ENCODE peak calls at places on chromosomes 7 and 10, in nine cellular contexts. R, Y, Q, F, K, O, M, X and T are unnamed samples.

GRCh38 chr7:497946-498655 is 21.5 kb downstream of the PDGFA start:
- DNase-seq in R (no peak), Y (no peak), Q (peak; percentile 5), F (no peak), K (peak; percentile 59), O (no peak), M (no peak), X (no peak), T (no peak)

GRCh38 chr10:96267234-96267705 is 4.1 kb downstream of the BLNK start:
- DNase-seq in R (no peak), Y (peak; percentile 54), Q (no peak), F (peak; percentile 76), K (no peak), O (no peak), M (no peak), X (no peak), T (no peak)

GRCh38 chr10:63921932-63922713 is 400.9 kb downstream of the REEP3 start:
- DNase-seq in R (no peak), Y (no peak), Q (no peak), F (no peak), K (no peak), O (no peak), M (no peak), X (no peak), T (no peak)

GRCh38 chr10:48634198-48634983 is 29.5 kb upstream of the ARHGAP22 start:
- DNase-seq in R (no peak), Y (no peak), Q (peak; percentile 50), F (no peak), K (peak; percentile 85), O (peak; percentile 91), M (no peak), X (peak; percentile 52), T (peak; percentile 54)

GRCh38 chr7:51351661-51352060 is 35.1 kb upstream of the COBL start:
- DNase-seq in R (no peak), Y (no peak), Q (no peak), F (no peak), K (no peak), O (no peak), M (no peak), X (no peak), T (no peak)

GRCh38 chr7:105861252-105861651 is 15.1 kb downstream of the ATXN7L1 start:
- DNase-seq in R (no peak), Y (no peak), Q (no peak), F (no peak), K (no peak), O (no peak), M (no peak), X (no peak), T (no peak)

GRCh38 chr7:154640266-154640865 is 362.6 kb downstream of the PAXIP1 start:
- DNase-seq in R (peak; percentile 69), Y (no peak), Q (no peak), F (no peak), K (no peak), O (no peak), M (no peak), X (no peak), T (no peak)

GRCh38 chr10:130430852-130431704 is 294.9 kb downstream of the GLRX3 start:
- DNase-seq in R (no peak), Y (no peak), Q (no peak), F (no peak), K (no peak), O (no peak), M (no peak), X (no peak), T (no peak)

GRCh38 chr10:132396495-132397035 is 435 bp upstream of the PWWP2B start:
- DNase-seq in R (peak; percentile 96), Y (no peak), Q (peak; percentile 73), F (peak; percentile 61), K (peak; percentile 90), O (peak; percentile 37), M (peak; percentile 58), X (peak; percentile 68), T (no peak)

GRCh38 chr10:103800789-103801540 is 54.4 kb downstream of the SH3PXD2A start:
- DNase-seq in R (no peak), Y (no peak), Q (no peak), F (peak; percentile 61), K (no peak), O (peak; percentile 38), M (peak; percentile 27), X (peak; percentile 79), T (no peak)

GRCh38 chr10:34702093-34702952 is 112.8 kb downstream of the PARD3 start:
- DNase-seq in R (no peak), Y (no peak), Q (no peak), F (no peak), K (no peak), O (no peak), M (no peak), X (no peak), T (no peak)

GRCh38 chr7:115015619-115016018 is 93.7 kb downstream of the MDFIC start:
- DNase-seq in R (no peak), Y (no peak), Q (no peak), F (no peak), K (no peak), O (peak; percentile 89), M (no peak), X (no peak), T (no peak)

GRCh38 chr7:65974876-65975275 is 7.1 kb downstream of the GUSB start:
- DNase-seq in R (no peak), Y (no peak), Q (no peak), F (no peak), K (peak; percentile 68), O (no peak), M (no peak), X (no peak), T (no peak)

GRCh38 chr7:155802906-155803417 is 9.3 kb downstream of the SHH start:
- DNase-seq in R (peak; percentile 56), Y (no peak), Q (no peak), F (no peak), K (no peak), O (no peak), M (no peak), X (no peak), T (no peak)

GRCh38 chr10:98295401-98295811 is 27.4 kb upstream of the LOXL4 start:
- DNase-seq in R (no peak), Y (no peak), Q (no peak), F (no peak), K (no peak), O (no peak), M (no peak), X (no peak), T (no peak)

GRCh38 chr7:137877301-137877700 is 30.5 kb upstream of the DGKI start:
- DNase-seq in R (no peak), Y (no peak), Q (no peak), F (no peak), K (no peak), O (no peak), M (no peak), X (no peak), T (no peak)

GRCh38 chr7:137878333-137878961 is 31.7 kb upstream of the DGKI start:
- DNase-seq in R (no peak), Y (no peak), Q (peak; percentile 60), F (no peak), K (peak; percentile 81), O (peak; percentile 39), M (no peak), X (no peak), T (no peak)

GRCh38 chr7:137881607-137882260 is 35.0 kb upstream of the DGKI start:
- DNase-seq in R (no peak), Y (no peak), Q (no peak), F (no peak), K (no peak), O (no peak), M (no peak), X (no peak), T (no peak)

GRCh38 chr7:137880432-137880831 is 33.7 kb upstream of the DGKI start:
- DNase-seq in R (no peak), Y (no peak), Q (no peak), F (no peak), K (no peak), O (peak; percentile 82), M (no peak), X (no peak), T (no peak)

GRCh38 chr7:137879357-137880158 is 32.8 kb upstream of the DGKI start:
- DNase-seq in R (no peak), Y (no peak), Q (no peak), F (no peak), K (no peak), O (no peak), M (no peak), X (no peak), T (no peak)
- H3K36me3 ChIP-seq in R (peaks cover 75% of the 10 kb centered on the region), Y (no peaks in the 10 kb centered on the region), Q (no peaks in the 10 kb centered on the region), F (peaks cover 13% of the 10 kb centered on the region), K (peaks cover 4% of the 10 kb centered on the region), O (peaks cover 20% of the 10 kb centered on the region), M (peaks cover 20% of the 10 kb centered on the region), X (peaks cover 73% of the 10 kb centered on the region), T (peaks cover 28% of the 10 kb centered on the region)

GRCh38 chr7:43113622-43114450 is 1.4 kb downstream of the HECW1 start:
- DNase-seq in R (peak; percentile 32), Y (no peak), Q (no peak), F (no peak), K (no peak), O (peak; percentile 10), M (no peak), X (no peak), T (no peak)
- H3K4me3 ChIP-seq in R (no peak overlapping the region), Y (no peak overlapping the region), Q (peak overlapping the region; percentile 54), F (no peak overlapping the region), K (no peak overlapping the region), O (peak overlapping the region; percentile 32), M (no peak overlapping the region), X (no peak overlapping the region), T (peak overlapping the region; percentile 46)

DNA sequence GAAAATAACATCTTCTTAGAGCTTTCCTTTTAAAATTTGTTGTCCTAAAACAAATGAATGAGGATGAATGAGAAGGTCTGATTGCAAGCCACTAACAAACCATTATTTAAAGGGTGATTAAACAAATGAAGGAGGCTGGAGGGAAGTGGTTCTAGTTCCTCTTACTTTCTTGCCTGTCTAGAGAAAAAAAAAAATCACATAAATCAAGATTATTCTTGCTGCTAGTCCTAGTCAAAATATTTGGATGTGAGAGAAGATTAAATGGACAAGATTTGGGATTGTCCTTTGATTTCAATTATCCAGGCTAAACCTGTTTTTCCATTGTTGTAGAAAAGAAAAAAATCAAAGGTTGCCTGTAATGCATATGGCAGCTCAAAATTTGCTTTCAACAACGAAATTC is 3.3 kb downstream of the SKAP2 start:
- DNase-seq in R (no peak), Y (no peak), Q (no peak), F (no peak), K (no peak), O (no peak), M (no peak), X (no peak), T (no peak)
- H3K36me3 ChIP-seq in R (no peaks in the 10 kb centered on the region), Y (no peaks in the 10 kb centered on the region), Q (no peaks in the 10 kb centered on the region), F (no peaks in the 10 kb centered on the region), K (no peaks in the 10 kb centered on the region), O (no peaks in the 10 kb centered on the region), M (no peaks in the 10 kb centered on the region), X (no peaks in the 10 kb centered on the region), T (no peaks in the 10 kb centered on the region)

DNA sequence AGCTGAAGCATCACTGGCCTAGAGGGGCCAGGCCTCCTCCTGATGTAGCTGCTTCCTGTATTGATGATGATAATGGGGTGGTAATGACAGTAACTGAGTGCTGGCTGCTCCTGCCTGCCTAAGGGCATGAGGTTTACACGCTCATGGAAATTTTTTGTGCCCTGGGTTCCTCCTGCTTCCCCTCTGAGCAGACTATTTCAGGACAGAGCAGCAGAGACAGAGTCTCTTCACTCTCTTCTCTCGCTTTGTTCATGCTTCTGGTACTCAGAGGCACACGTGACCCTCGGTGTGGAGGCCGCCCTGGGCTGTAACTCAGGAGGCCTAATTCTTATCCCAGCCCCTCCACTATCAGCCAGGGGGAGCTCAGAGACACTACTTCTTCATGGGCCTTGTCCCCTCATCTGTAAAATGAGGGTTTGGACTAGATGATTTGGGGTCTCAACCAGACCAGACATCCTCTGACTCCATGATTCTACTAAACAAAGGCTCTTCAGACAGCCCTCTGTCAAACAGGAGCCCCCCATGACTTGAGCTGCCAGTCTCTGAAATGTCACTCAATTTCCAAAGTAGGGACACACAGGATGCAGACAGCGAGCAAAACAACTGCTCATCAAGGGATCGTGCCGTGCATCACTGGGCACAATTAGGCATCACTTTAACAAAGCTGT is 27.7 kb downstream of the LRRC20 start:
- DNase-seq in R (peak; percentile 49), Y (no peak), Q (no peak), F (no peak), K (no peak), O (no peak), M (no peak), X (no peak), T (no peak)
- H3K4me3 ChIP-seq in R (no peak overlapping the region), Y (no peak overlapping the region), Q (no peak overlapping the region), F (no peak overlapping the region), K (no peak overlapping the region), O (no peak overlapping the region), M (peak overlapping the region; percentile 29), X (peak overlapping the region; percentile 62), T (no peak overlapping the region)